ENCODE peak calls at places on chromosomes 4 and X, in four cellular contexts. X is IMR-90, N is GM12878, Y is K562. P is an unnamed sample.

GRCh38 chr4:1493540-1494287 is 87.5 kb upstream of the NKX1-1 start:
- DNase-seq in X (no peak), N (no peak), Y (no peak), P (no peak)

GRCh38 chrX:46698691-46699090 is 60.2 kb downstream of the SLC9A7 start:
- DNase-seq in X (no peak), N (no peak), Y (no peak), P (no peak)

GRCh38 chrX:22594771-22595170 is 322.1 kb downstream of the CBLL2 start:
- DNase-seq in X (no peak), N (no peak), Y (no peak), P (peak)

GRCh38 chr4:159002950-159003349 is 99.9 kb upstream of the RAPGEF2 start:
- DNase-seq in X (peak), N (no peak), Y (no peak), P (peak)

GRCh38 chrX:48972214-48973164 is 845 bp upstream of the KCND1 start:
- DNase-seq in X (peak), N (no peak), Y (peak), P (peak)

GRCh38 chrX:153342762-153343558 is 9.0 kb downstream of the ZNF275 start:
- DNase-seq in X (no peak), N (no peak), Y (no peak), P (no peak)

GRCh38 chr4:152038238-152038637 is 277.4 kb upstream of the GATB start:
- DNase-seq in X (peak), N (no peak), Y (no peak), P (no peak)

GRCh38 chrX:97841544-97842179 is 958.0 kb downstream of the RPA4 start:
- DNase-seq in X (no peak), N (no peak), Y (no peak), P (no peak)

GRCh38 chr4:64713256-64713840 is 304.1 kb upstream of the TECRL start:
- DNase-seq in X (peak), N (no peak), Y (peak), P (peak)

GRCh38 chr4:686371-687040 is 2.4 kb downstream of the SLC49A3 start:
- DNase-seq in X (no peak), N (no peak), Y (no peak), P (no peak)

GRCh38 chr4:186912606-186913005 is 188.9 kb upstream of the FAT1 start:
- DNase-seq in X (no peak), N (no peak), Y (no peak), P (no peak)

GRCh38 chr4:166655231-166655630 is 579.1 kb downstream of the SPOCK3 start:
- DNase-seq in X (no peak), N (no peak), Y (no peak), P (no peak)

GRCh38 chr4:129344058-129344457 is 248.1 kb downstream of the C4orf33 start:
- DNase-seq in X (peak), N (no peak), Y (peak), P (peak)

GRCh38 chr4:62414563-62414962 is 1214.4 kb downstream of the ADGRL3 start:
- DNase-seq in X (no peak), N (no peak), Y (no peak), P (no peak)

GRCh38 chr4:125044886-125045285 is 269.9 kb upstream of the FAT4 start:
- DNase-seq in X (no peak), N (no peak), Y (no peak), P (no peak)

GRCh38 chrX:145213504-145213903 is 33.8 kb upstream of the SPANXN1 start:
- DNase-seq in X (no peak), N (no peak), Y (peak), P (no peak)

GRCh38 chr4:169102011-169102410 is 92.0 kb upstream of the CBR4 start:
- DNase-seq in X (no peak), N (no peak), Y (no peak), P (peak)

GRCh38 chrX:12974217-12974796 is 603 bp upstream of the TMSB4X start:
- DNase-seq in X (peak), N (no peak), Y (peak), P (peak)

GRCh38 chr4:157043131-157043530 is 32.8 kb upstream of the GLRB start:
- DNase-seq in X (peak), N (no peak), Y (no peak), P (peak)

GRCh38 chr4:139819082-139819481 is 153.5 kb downstream of the MGST2 start:
- DNase-seq in X (no peak), N (no peak), Y (no peak), P (no peak)

GRCh38 chrX:144586756-144587155 is 660.5 kb upstream of the SPANXN1 start:
- DNase-seq in X (no peak), N (no peak), Y (no peak), P (no peak)

GRCh38 chr4:78671812-78672440 is 104.2 kb upstream of the BMP2K start:
- DNase-seq in X (no peak), N (no peak), Y (no peak), P (no peak)

GRCh38 chr4:92305878-92306520 is 2.2 kb downstream of the GRID2 start:
- DNase-seq in X (no peak), N (no peak), Y (no peak), P (no peak)

GRCh38 chrX:18674417-18674787 is 2.5 kb upstream of the RS1 start:
- DNase-seq in X (no peak), N (no peak), Y (peak), P (peak)

GRCh38 chr4:23733911-23734458 is 155.9 kb downstream of the PPARGC1A start:
- DNase-seq in X (no peak), N (peak), Y (no peak), P (no peak)

GRCh38 chrX:48573690-48574269 is 504 bp upstream of the RBM3 start:
- DNase-seq in X (no peak), N (no peak), Y (peak), P (peak)

GRCh38 chr4:83011779-83012630 is 1.4 kb upstream of the LIN54 start:
- DNase-seq in X (peak), N (no peak), Y (no peak), P (peak)

GRCh38 chr4:2886622-2887021 is 43.0 kb downstream of the ADD1 start:
- DNase-seq in X (no peak), N (no peak), Y (no peak), P (no peak)

GRCh38 chrX:121876316-121876715 is 828.9 kb downstream of the GLUD2 start:
- DNase-seq in X (no peak), N (no peak), Y (no peak), P (no peak)

GRCh38 chr4:40621229-40621591 is 8.5 kb downstream of the RBM47 start:
- DNase-seq in X (no peak), N (peak), Y (no peak), P (no peak)

GRCh38 chr4:151276787-151277557 is at the start of gene PRSS48:
- DNase-seq in X (peak), N (no peak), Y (peak), P (peak)

GRCh38 chrX:72309297-72310071 is 3.8 kb upstream of the CITED1 start:
- DNase-seq in X (no peak), N (no peak), Y (no peak), P (no peak)

GRCh38 chrX:30023451-30023850 is 191.9 kb upstream of the MAGEB2 start:
- DNase-seq in X (peak), N (no peak), Y (no peak), P (no peak)

GRCh38 chrX:16874458-16875095 is 4.4 kb upstream of the RBBP7 start:
- DNase-seq in X (no peak), N (no peak), Y (no peak), P (no peak)

GRCh38 chr4:8723222-8723980 is 130.8 kb downstream of the CPZ start:
- DNase-seq in X (no peak), N (no peak), Y (no peak), P (no peak)

GRCh38 chrX:69503835-69504625 is at the start of gene NALF2:
- DNase-seq in X (peak), N (no peak), Y (peak), P (peak)

GRCh38 chrX:108292053-108292452 is 146.2 kb downstream of the COL4A6 start:
- DNase-seq in X (no peak), N (no peak), Y (no peak), P (no peak)

GRCh38 chr4:186845137-186845842 is 121.6 kb upstream of the FAT1 start:
- DNase-seq in X (peak), N (no peak), Y (peak), P (peak)

GRCh38 chrX:58051346-58051745 is 141.1 kb upstream of the ZXDA start:
- DNase-seq in X (no peak), N (no peak), Y (no peak), P (no peak)

GRCh38 chr4:54063224-54063623 is 1.2 kb downstream of the CHIC2 start:
- DNase-seq in X (peak), N (no peak), Y (no peak), P (peak)
- TF ChIP-seq FOS in X (no peak), N (no peak), Y (no peak), P (peak)

GRCh38 chrX:6053126-6053625 is 175.5 kb downstream of the NLGN4X start:
- DNase-seq in X (no peak), N (no peak), Y (no peak), P (no peak)
- H3K4me2 ChIP-seq in X (no peak), N (no peak), Y (no peak), P (no peak)

DNA sequence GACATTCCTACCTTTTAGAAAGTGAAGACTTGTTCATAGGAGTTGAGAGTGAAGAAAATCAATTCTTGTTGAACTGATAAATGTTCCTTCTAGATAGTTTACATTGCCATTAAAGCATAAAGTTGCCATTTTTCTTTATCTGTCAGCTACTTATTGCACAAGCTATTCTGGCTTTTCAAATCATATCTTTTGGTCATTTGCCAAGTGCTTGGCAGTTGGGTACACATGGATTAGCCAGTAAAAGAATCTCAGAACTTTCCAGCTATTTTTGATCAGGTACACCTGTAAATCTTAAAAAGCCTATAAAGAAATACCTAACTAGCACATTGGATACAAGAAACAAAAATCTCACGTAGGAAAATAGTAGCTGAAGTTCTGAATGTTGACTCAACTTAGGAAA is 56.4 kb upstream of the PNPLA4 start:
- DNase-seq in X (no peak), N (no peak), Y (no peak), P (no peak)
- H3K9ac ChIP-seq in X (no peak), N (no peak), Y (no peak), P (no peak)

GRCh38 chr4:155734065-155734464 is 24.8 kb upstream of the GUCY1B1 start:
- DNase-seq in X (peak), N (no peak), Y (no peak), P (no peak)
- TF ChIP-seq FOS in X (no peak), N (no peak), Y (no peak), P (no peak)

GRCh38 chr4:53489279-53489889 is 101.9 kb downstream of the LNX1 start:
- DNase-seq in X (peak), N (no peak), Y (peak), P (peak)

GRCh38 chr4:53490965-53491622 is 100.2 kb downstream of the LNX1 start:
- DNase-seq in X (peak), N (no peak), Y (peak), P (peak)

GRCh38 chr4:53484911-53485459 is 106.3 kb downstream of the LNX1 start:
- DNase-seq in X (no peak), N (no peak), Y (no peak), P (no peak)

GRCh38 chr4:53494851-53495250 is 96.4 kb downstream of the LNX1 start:
- DNase-seq in X (no peak), N (no peak), Y (no peak), P (no peak)

DNA sequence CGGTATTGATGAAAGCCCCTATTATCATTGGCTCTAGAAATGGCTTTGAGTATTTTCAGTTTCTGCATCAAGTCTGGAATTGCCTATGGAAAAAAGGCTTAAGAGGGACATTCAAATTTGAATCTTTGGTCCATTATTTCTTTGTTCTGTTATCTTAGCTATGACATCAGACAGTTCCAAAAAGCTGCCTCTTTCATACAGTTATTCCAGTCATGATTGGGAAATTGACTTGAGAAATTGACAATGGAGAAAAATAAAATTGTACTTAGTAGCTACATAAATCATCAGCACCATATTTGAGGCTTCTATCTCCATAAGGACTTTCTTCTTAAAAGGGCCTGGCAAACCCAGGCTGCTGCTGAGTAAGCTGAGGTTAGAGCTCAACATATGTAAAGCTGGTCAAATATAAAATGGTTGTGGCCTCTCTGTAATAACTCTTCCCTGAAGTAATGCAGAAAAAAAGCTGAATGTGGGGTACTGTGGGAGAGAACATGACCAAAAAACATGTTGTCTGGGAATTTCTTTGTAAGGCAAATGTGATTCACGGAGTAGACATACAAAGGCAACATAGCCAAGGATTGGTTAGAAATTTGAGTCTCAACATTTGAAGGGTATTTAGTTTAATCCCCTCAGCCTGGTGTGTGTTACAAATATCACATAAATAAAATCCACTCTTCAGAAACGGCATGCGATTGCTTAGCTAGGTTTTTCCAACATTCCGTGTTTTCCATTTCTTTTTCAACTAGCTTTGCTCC is 100.9 kb downstream of the LNX1 start:
- DNase-seq in X (peak), N (no peak), Y (no peak), P (no peak)
- H3K4me2 ChIP-seq in X (peak), N (no peak), Y (no peak), P (no peak)

GRCh38 chr4:100681289-100681688 is 163.5 kb upstream of the EMCN start:
- DNase-seq in X (no peak), N (no peak), Y (no peak), P (no peak)
- H3K9ac ChIP-seq in X (no peak), N (no peak), Y (no peak), P (no peak)

DNA sequence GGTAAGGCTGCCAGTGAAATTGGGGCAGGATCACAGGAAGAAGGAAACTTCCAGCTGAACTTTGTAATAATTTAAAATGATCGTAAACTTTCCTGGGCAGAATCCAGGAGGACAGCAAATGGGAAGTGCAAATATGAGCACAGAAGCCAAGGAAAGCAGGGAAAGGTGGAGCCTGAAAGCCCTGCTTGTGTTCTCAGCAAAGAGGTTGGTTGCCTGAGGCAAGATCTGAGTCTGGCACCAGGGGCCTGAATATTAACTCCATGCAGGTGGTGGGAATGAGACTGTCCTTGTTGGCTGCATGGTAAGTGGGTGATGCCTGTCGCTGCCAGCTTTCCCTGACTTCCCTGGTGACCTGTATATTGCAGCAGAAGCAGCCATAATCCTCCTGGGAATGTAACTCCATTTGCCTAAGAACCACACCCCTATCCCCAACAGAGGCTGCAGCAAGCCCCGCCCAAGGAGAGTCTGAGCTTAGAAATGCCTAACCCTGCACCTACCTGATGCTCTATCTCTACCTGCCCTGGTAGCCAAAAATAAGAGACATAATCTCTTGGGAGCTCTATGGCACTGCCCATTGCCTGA is 132.0 kb upstream of the HDX start:
- DNase-seq in X (no peak), N (no peak), Y (no peak), P (no peak)
- TF ChIP-seq FOS in X (no peak), N (no peak), Y (no peak), P (no peak)